ENCODE peak calls at places on chromosomes 3 and 15, in nine cellular contexts. One of them, this sample, is unnamed.

GRCh38 chr3:106341090-106341489 is 472.3 kb upstream of the CBLB start:
- DNase-seq in prostate gland: no peak
- DNase-seq in body of pancreas: no peak
- DNase-seq in left ventricle myocardium inferior: no peak
- DNase-seq in mesothelial cell of epicardium: no peak
- DNase-seq in esophagus muscularis mucosa: no peak
- DNase-seq in foreskin fibroblast: peak
- DNase-seq in PC-3: no peak
- DNase-seq in kidney: no peak
- DNase-seq in this sample: no peak

GRCh38 chr3:18066899-18067582 is 324.6 kb upstream of the TBC1D5 start:
- DNase-seq in esophagus muscularis mucosa: no peak
- DNase-seq in body of pancreas: no peak
- DNase-seq in left ventricle myocardium inferior: no peak
- DNase-seq in kidney: no peak
- DNase-seq in PC-3: no peak
- DNase-seq in prostate gland: no peak
- DNase-seq in mesothelial cell of epicardium: no peak
- DNase-seq in foreskin fibroblast: no peak
- DNase-seq in this sample: no peak

GRCh38 chr15:70483513-70483912 is 279.8 kb downstream of the UACA start:
- DNase-seq in left ventricle myocardium inferior: no peak
- DNase-seq in body of pancreas: no peak
- DNase-seq in prostate gland: no peak
- DNase-seq in PC-3: no peak
- DNase-seq in kidney: no peak
- DNase-seq in foreskin fibroblast: no peak
- DNase-seq in esophagus muscularis mucosa: no peak
- DNase-seq in mesothelial cell of epicardium: no peak
- DNase-seq in this sample: no peak

GRCh38 chr15:81357178-81357686 is 16.8 kb downstream of the TMC3 start:
- DNase-seq in foreskin fibroblast: no peak
- DNase-seq in left ventricle myocardium inferior: no peak
- DNase-seq in mesothelial cell of epicardium: no peak
- DNase-seq in esophagus muscularis mucosa: no peak
- DNase-seq in PC-3: no peak
- DNase-seq in body of pancreas: no peak
- DNase-seq in prostate gland: no peak
- DNase-seq in kidney: no peak
- DNase-seq in this sample: no peak

GRCh38 chr3:70431906-70432305 is 119.5 kb upstream of the MDFIC2 start:
- DNase-seq in PC-3: no peak
- DNase-seq in left ventricle myocardium inferior: no peak
- DNase-seq in esophagus muscularis mucosa: no peak
- DNase-seq in body of pancreas: no peak
- DNase-seq in mesothelial cell of epicardium: no peak
- DNase-seq in prostate gland: no peak
- DNase-seq in kidney: no peak
- DNase-seq in foreskin fibroblast: peak
- DNase-seq in this sample: no peak

GRCh38 chr15:46304320-46304719 is 669.5 kb downstream of the SQOR start:
- DNase-seq in esophagus muscularis mucosa: no peak
- DNase-seq in body of pancreas: peak
- DNase-seq in mesothelial cell of epicardium: no peak
- DNase-seq in left ventricle myocardium inferior: no peak
- DNase-seq in foreskin fibroblast: no peak
- DNase-seq in kidney: no peak
- DNase-seq in prostate gland: no peak
- DNase-seq in PC-3: peak
- DNase-seq in this sample: no peak

GRCh38 chr3:11074441-11074840 is 79.9 kb upstream of the HRH1 start:
- DNase-seq in foreskin fibroblast: no peak
- DNase-seq in PC-3: no peak
- DNase-seq in prostate gland: no peak
- DNase-seq in kidney: no peak
- DNase-seq in mesothelial cell of epicardium: no peak
- DNase-seq in esophagus muscularis mucosa: no peak
- DNase-seq in left ventricle myocardium inferior: no peak
- DNase-seq in body of pancreas: no peak
- DNase-seq in this sample: no peak

GRCh38 chr3:171393032-171393744 is 67.0 kb downstream of the TNIK start:
- DNase-seq in prostate gland: no peak
- DNase-seq in body of pancreas: peak
- DNase-seq in kidney: no peak
- DNase-seq in PC-3: no peak
- DNase-seq in foreskin fibroblast: no peak
- DNase-seq in left ventricle myocardium inferior: no peak
- DNase-seq in mesothelial cell of epicardium: no peak
- DNase-seq in esophagus muscularis mucosa: no peak
- DNase-seq in this sample: no peak

GRCh38 chr3:81451611-81452010 is 309.8 kb downstream of the GBE1 start:
- DNase-seq in PC-3: peak
- DNase-seq in prostate gland: no peak
- DNase-seq in mesothelial cell of epicardium: no peak
- DNase-seq in left ventricle myocardium inferior: no peak
- DNase-seq in body of pancreas: no peak
- DNase-seq in foreskin fibroblast: peak
- DNase-seq in esophagus muscularis mucosa: no peak
- DNase-seq in kidney: no peak
- DNase-seq in this sample: no peak

GRCh38 chr15:71306538-71306937 is 191.3 kb downstream of the THSD4 start:
- DNase-seq in body of pancreas: no peak
- DNase-seq in esophagus muscularis mucosa: no peak
- DNase-seq in left ventricle myocardium inferior: no peak
- DNase-seq in PC-3: no peak
- DNase-seq in foreskin fibroblast: no peak
- DNase-seq in mesothelial cell of epicardium: no peak
- DNase-seq in prostate gland: no peak
- DNase-seq in kidney: no peak
- DNase-seq in this sample: no peak

GRCh38 chr15:48939686-48940085 is 24.0 kb downstream of the SHC4 start:
- DNase-seq in kidney: no peak
- DNase-seq in body of pancreas: no peak
- DNase-seq in esophagus muscularis mucosa: no peak
- DNase-seq in PC-3: peak
- DNase-seq in mesothelial cell of epicardium: no peak
- DNase-seq in prostate gland: no peak
- DNase-seq in foreskin fibroblast: peak
- DNase-seq in left ventricle myocardium inferior: no peak
- DNase-seq in this sample: no peak

GRCh38 chr3:48990636-48991421 is 788 bp downstream of the P4HTM start:
- DNase-seq in foreskin fibroblast: peak
- DNase-seq in body of pancreas: peak
- DNase-seq in mesothelial cell of epicardium: no peak
- DNase-seq in prostate gland: no peak
- DNase-seq in left ventricle myocardium inferior: no peak
- DNase-seq in esophagus muscularis mucosa: no peak
- DNase-seq in PC-3: peak
- DNase-seq in kidney: no peak
- DNase-seq in this sample: no peak

GRCh38 chr15:100602822-100603393 is 519 bp downstream of the ASB7 start:
- DNase-seq in prostate gland: peak
- DNase-seq in left ventricle myocardium inferior: no peak
- DNase-seq in body of pancreas: no peak
- DNase-seq in esophagus muscularis mucosa: no peak
- DNase-seq in mesothelial cell of epicardium: no peak
- DNase-seq in kidney: no peak
- DNase-seq in foreskin fibroblast: peak
- DNase-seq in PC-3: peak
- DNase-seq in this sample: no peak

GRCh38 chr3:101950985-101951733 is 101.8 kb downstream of the NFKBIZ start:
- DNase-seq in body of pancreas: no peak
- DNase-seq in kidney: no peak
- DNase-seq in prostate gland: peak
- DNase-seq in PC-3: peak
- DNase-seq in esophagus muscularis mucosa: no peak
- DNase-seq in foreskin fibroblast: peak
- DNase-seq in left ventricle myocardium inferior: no peak
- DNase-seq in mesothelial cell of epicardium: no peak
- DNase-seq in this sample: no peak

GRCh38 chr3:29286841-29287240 is 6.0 kb downstream of the RBMS3 start:
- DNase-seq in PC-3: no peak
- DNase-seq in mesothelial cell of epicardium: no peak
- DNase-seq in prostate gland: no peak
- DNase-seq in esophagus muscularis mucosa: no peak
- DNase-seq in foreskin fibroblast: peak
- DNase-seq in body of pancreas: no peak
- DNase-seq in kidney: no peak
- DNase-seq in left ventricle myocardium inferior: no peak
- DNase-seq in this sample: no peak

GRCh38 chr3:72728958-72729467 is 119.2 kb downstream of the SHQ1 start:
- DNase-seq in kidney: no peak
- DNase-seq in PC-3: peak
- DNase-seq in foreskin fibroblast: no peak
- DNase-seq in prostate gland: no peak
- DNase-seq in esophagus muscularis mucosa: no peak
- DNase-seq in left ventricle myocardium inferior: no peak
- DNase-seq in mesothelial cell of epicardium: no peak
- DNase-seq in body of pancreas: peak
- DNase-seq in this sample: peak

DNA sequence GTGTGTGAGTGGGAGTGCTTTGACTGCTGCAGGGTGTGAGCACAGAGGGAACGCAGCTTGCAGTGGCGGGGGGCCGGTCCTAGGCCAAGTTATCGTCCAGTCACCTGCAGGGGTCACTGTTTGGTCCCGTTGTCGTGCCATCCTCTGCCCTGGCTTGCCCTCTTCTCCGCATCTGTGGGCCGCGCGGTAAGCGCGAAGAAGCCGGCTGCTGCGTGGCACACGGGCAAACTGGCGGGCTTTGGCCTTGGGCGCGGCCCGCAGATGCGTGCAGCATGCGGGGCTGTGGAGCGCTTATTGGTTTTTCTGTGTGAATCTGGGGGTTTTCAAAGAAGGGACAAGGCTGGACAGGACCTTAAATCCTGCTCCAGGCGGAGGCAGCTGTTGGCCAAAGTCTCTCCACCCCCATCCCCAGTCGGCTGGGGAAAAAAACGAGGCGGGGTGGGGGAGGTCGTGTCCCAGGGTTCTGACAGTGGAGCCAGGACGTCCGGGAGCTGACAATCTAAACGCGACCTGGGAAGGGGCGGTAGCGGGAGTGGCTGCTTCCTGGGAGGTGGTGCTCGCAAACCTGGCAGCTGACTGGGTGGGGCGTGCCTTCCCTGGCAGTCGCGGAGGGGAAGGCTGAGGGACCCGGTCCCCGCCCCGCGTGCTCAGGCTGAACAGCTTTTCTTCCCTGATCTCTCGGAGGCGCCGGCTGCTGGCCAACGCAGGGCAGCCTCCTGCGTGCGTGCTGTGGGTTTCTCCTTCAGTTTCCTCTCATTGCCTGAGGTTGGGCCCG is 39.7 kb upstream of the VEPH1 start:
- DNase-seq in PC-3: peak
- DNase-seq in prostate gland: peak
- DNase-seq in body of pancreas: peak
- DNase-seq in kidney: peak
- DNase-seq in foreskin fibroblast: peak
- DNase-seq in left ventricle myocardium inferior: peak
- DNase-seq in esophagus muscularis mucosa: no peak
- DNase-seq in mesothelial cell of epicardium: peak
- DNase-seq in this sample: no peak
- TF ChIP-seq CTCF in PC-3: peak
- TF ChIP-seq CTCF in prostate gland: no peak
- TF ChIP-seq CTCF in body of pancreas: peak
- TF ChIP-seq CTCF in kidney: no peak
- TF ChIP-seq CTCF in foreskin fibroblast: peak
- TF ChIP-seq CTCF in left ventricle myocardium inferior: peak
- TF ChIP-seq CTCF in esophagus muscularis mucosa: no peak
- TF ChIP-seq CTCF in mesothelial cell of epicardium: no peak
- TF ChIP-seq CTCF in this sample: no peak

GRCh38 chr3:89049119-89049518 is 58.3 kb upstream of the EPHA3 start:
- DNase-seq in foreskin fibroblast: peak
- DNase-seq in left ventricle myocardium inferior: no peak
- DNase-seq in mesothelial cell of epicardium: no peak
- DNase-seq in prostate gland: no peak
- DNase-seq in body of pancreas: no peak
- DNase-seq in kidney: no peak
- DNase-seq in PC-3: peak
- DNase-seq in esophagus muscularis mucosa: no peak
- DNase-seq in this sample: no peak
- TF ChIP-seq CTCF in foreskin fibroblast: peak
- TF ChIP-seq CTCF in left ventricle myocardium inferior: no peak
- TF ChIP-seq CTCF in mesothelial cell of epicardium: no peak
- TF ChIP-seq CTCF in prostate gland: no peak
- TF ChIP-seq CTCF in body of pancreas: no peak
- TF ChIP-seq CTCF in kidney: no peak
- TF ChIP-seq CTCF in PC-3: peak
- TF ChIP-seq CTCF in esophagus muscularis mucosa: no peak
- TF ChIP-seq CTCF in this sample: no peak

GRCh38 chr3:12710062-12710461 is 46.1 kb upstream of the RAF1 start:
- DNase-seq in body of pancreas: no peak
- DNase-seq in PC-3: no peak
- DNase-seq in esophagus muscularis mucosa: no peak
- DNase-seq in mesothelial cell of epicardium: no peak
- DNase-seq in left ventricle myocardium inferior: no peak
- DNase-seq in kidney: no peak
- DNase-seq in foreskin fibroblast: no peak
- DNase-seq in prostate gland: no peak
- DNase-seq in this sample: no peak

GRCh38 chr3:12707425-12707824 is 43.5 kb upstream of the RAF1 start:
- DNase-seq in esophagus muscularis mucosa: no peak
- DNase-seq in mesothelial cell of epicardium: no peak
- DNase-seq in prostate gland: no peak
- DNase-seq in body of pancreas: no peak
- DNase-seq in foreskin fibroblast: peak
- DNase-seq in kidney: no peak
- DNase-seq in left ventricle myocardium inferior: no peak
- DNase-seq in PC-3: peak
- DNase-seq in this sample: no peak

GRCh38 chr3:12706504-12707253 is 42.8 kb upstream of the RAF1 start:
- DNase-seq in body of pancreas: peak
- DNase-seq in left ventricle myocardium inferior: peak
- DNase-seq in esophagus muscularis mucosa: no peak
- DNase-seq in foreskin fibroblast: peak
- DNase-seq in prostate gland: peak
- DNase-seq in PC-3: peak
- DNase-seq in mesothelial cell of epicardium: no peak
- DNase-seq in kidney: no peak
- DNase-seq in this sample: peak

GRCh38 chr3:12709334-12709733 is 45.4 kb upstream of the RAF1 start:
- DNase-seq in PC-3: no peak
- DNase-seq in foreskin fibroblast: no peak
- DNase-seq in prostate gland: no peak
- DNase-seq in body of pancreas: no peak
- DNase-seq in mesothelial cell of epicardium: no peak
- DNase-seq in kidney: no peak
- DNase-seq in esophagus muscularis mucosa: no peak
- DNase-seq in left ventricle myocardium inferior: no peak
- DNase-seq in this sample: no peak

GRCh38 chr3:12708584-12709192 is 44.8 kb upstream of the RAF1 start:
- DNase-seq in kidney: no peak
- DNase-seq in foreskin fibroblast: peak
- DNase-seq in mesothelial cell of epicardium: peak
- DNase-seq in esophagus muscularis mucosa: no peak
- DNase-seq in left ventricle myocardium inferior: peak
- DNase-seq in prostate gland: no peak
- DNase-seq in PC-3: peak
- DNase-seq in body of pancreas: peak
- DNase-seq in this sample: no peak
- TF ChIP-seq CTCF in kidney: no peak
- TF ChIP-seq CTCF in foreskin fibroblast: peak
- TF ChIP-seq CTCF in mesothelial cell of epicardium: no peak
- TF ChIP-seq CTCF in esophagus muscularis mucosa: no peak
- TF ChIP-seq CTCF in left ventricle myocardium inferior: peak
- TF ChIP-seq CTCF in prostate gland: no peak
- TF ChIP-seq CTCF in PC-3: peak
- TF ChIP-seq CTCF in body of pancreas: no peak
- TF ChIP-seq CTCF in this sample: no peak

GRCh38 chr15:72835289-72835890 is 51.8 kb upstream of the ADPGK start:
- DNase-seq in body of pancreas: peak
- DNase-seq in prostate gland: no peak
- DNase-seq in kidney: no peak
- DNase-seq in esophagus muscularis mucosa: no peak
- DNase-seq in foreskin fibroblast: no peak
- DNase-seq in left ventricle myocardium inferior: no peak
- DNase-seq in PC-3: no peak
- DNase-seq in mesothelial cell of epicardium: no peak
- DNase-seq in this sample: no peak
- TF ChIP-seq CTCF in body of pancreas: no peak
- TF ChIP-seq CTCF in prostate gland: peak
- TF ChIP-seq CTCF in kidney: peak
- TF ChIP-seq CTCF in esophagus muscularis mucosa: no peak
- TF ChIP-seq CTCF in foreskin fibroblast: peak
- TF ChIP-seq CTCF in left ventricle myocardium inferior: peak
- TF ChIP-seq CTCF in PC-3: peak
- TF ChIP-seq CTCF in mesothelial cell of epicardium: no peak
- TF ChIP-seq CTCF in this sample: peak